ENCODE peak calls at places on chromosomes 11 and 22, in five cellular contexts. F is BJ, I is adrenal gland, R is psoas muscle, W is H7. N is an unnamed sample.
A peak's percentile ranks its signal among the peaks of the same experiment; 100 is the strongest.

GRCh38 chr11:35357893-35358292 is 61.5 kb downstream of the SLC1A2 start:
- DNase-seq in F (no peak), I (no peak), R (no peak), W (no peak), N (no peak)

GRCh38 chr11:32109138-32109537 is 18.3 kb downstream of the RCN1 start:
- DNase-seq in F (no peak), I (no peak), R (no peak), W (no peak), N (peak; percentile 72)

GRCh38 chr11:12201016-12201985 is 90.9 kb downstream of the MICAL2 start:
- DNase-seq in F (peak; percentile 93), I (peak; percentile 32), R (no peak), W (no peak), N (no peak)

GRCh38 chr11:108498046-108498815 is at the start of gene POGLUT3:
- DNase-seq in F (no peak), I (peak; percentile 40), R (peak; percentile 61), W (peak; percentile 90), N (no peak)

GRCh38 chr11:111540114-111540920 is at the start of gene LAYN:
- DNase-seq in F (no peak), I (no peak), R (peak; percentile 56), W (peak; percentile 86), N (no peak)

GRCh38 chr11:78220218-78221157 is 31.8 kb downstream of the USP35 start:
- DNase-seq in F (no peak), I (no peak), R (no peak), W (no peak), N (peak; percentile 57)

GRCh38 chr22:37533995-37534394 is 14.8 kb upstream of the CARD10 start:
- DNase-seq in F (no peak), I (no peak), R (no peak), W (no peak), N (no peak)

GRCh38 chr11:117328414-117329010 is 858 bp downstream of the CEP164 start:
- DNase-seq in F (peak; percentile 18), I (peak; percentile 53), R (no peak), W (no peak), N (no peak)

GRCh38 chr11:67507242-67507890 is 596 bp downstream of the CDK2AP2 start:
- DNase-seq in F (no peak), I (peak; percentile 81), R (no peak), W (peak; percentile 87), N (no peak)

GRCh38 chr11:6828103-6828502 is 17.4 kb upstream of the OR10A5 start:
- DNase-seq in F (no peak), I (no peak), R (no peak), W (no peak), N (no peak)

GRCh38 chr22:44685384-44686056 is 16.5 kb upstream of the PRR5 start:
- DNase-seq in F (peak; percentile 29), I (peak; percentile 55), R (peak; percentile 36), W (peak; percentile 86), N (no peak)

GRCh38 chr22:44133161-44133560 is 47.6 kb upstream of the PARVG start:
- DNase-seq in F (no peak), I (no peak), R (no peak), W (no peak), N (no peak)

GRCh38 chr11:65427691-65428577 is 5.3 kb downstream of the NEAT1 start:
- DNase-seq in F (no peak), I (peak; percentile 74), R (peak; percentile 33), W (no peak), N (no peak)

GRCh38 chr22:45993143-45993692 is 16.3 kb upstream of the WNT7B start:
- DNase-seq in F (no peak), I (no peak), R (no peak), W (no peak), N (no peak)

GRCh38 chr22:27780161-27780575 is 21.4 kb downstream of the MN1 start:
- DNase-seq in F (no peak), I (no peak), R (no peak), W (peak; percentile 78), N (no peak)

GRCh38 chr11:44315947-44316387 is 6.0 kb upstream of the ALX4 start:
- DNase-seq in F (no peak), I (no peak), R (peak; percentile 41), W (peak; percentile 81), N (no peak)

GRCh38 chr11:61626580-61627380 is 45.9 kb upstream of the SYT7 start:
- DNase-seq in F (no peak), I (no peak), R (no peak), W (peak; percentile 90), N (no peak)

GRCh38 chr22:33325232-33326004 is 267.2 kb upstream of the SYN3 start:
- DNase-seq in F (no peak), I (no peak), R (no peak), W (no peak), N (no peak)

GRCh38 chr11:100574894-100575769 is 112.0 kb upstream of the ARHGAP42 start:
- DNase-seq in F (no peak), I (no peak), R (no peak), W (no peak), N (no peak)

GRCh38 chr11:31606893-31607292 is 97.3 kb downstream of the ELP4 start:
- DNase-seq in F (no peak), I (no peak), R (no peak), W (no peak), N (no peak)

GRCh38 chr22:41341990-41342389 is 39.8 kb upstream of the TEF start:
- DNase-seq in F (no peak), I (no peak), R (no peak), W (no peak), N (no peak)

GRCh38 chr11:9266132-9266736 is 1.1 kb upstream of the DENND5A start:
- DNase-seq in F (no peak), I (no peak), R (no peak), W (no peak), N (no peak)

GRCh38 chr11:13963169-13963948 is 836 bp downstream of the SPON1 start:
- DNase-seq in F (no peak), I (no peak), R (peak; percentile 25), W (peak; percentile 76), N (no peak)

GRCh38 chr11:10349281-10349665 is 44.4 kb downstream of the ADM start:
- DNase-seq in F (no peak), I (no peak), R (no peak), W (no peak), N (no peak)

GRCh38 chr11:82732734-82733443 is 775 bp downstream of the FAM181B start:
- DNase-seq in F (no peak), I (no peak), R (no peak), W (peak; percentile 76), N (no peak)

GRCh38 chr11:103465555-103466140 is 356.4 kb downstream of the DYNC2H1 start:
- DNase-seq in F (no peak), I (no peak), R (no peak), W (no peak), N (no peak)

GRCh38 chr11:58004664-58005063 is 19.0 kb upstream of the OR9Q1 start:
- DNase-seq in F (no peak), I (no peak), R (no peak), W (no peak), N (peak; percentile 50)

GRCh38 chr11:129451524-129451923 is 75.9 kb downstream of the BARX2 start:
- DNase-seq in F (no peak), I (no peak), R (no peak), W (no peak), N (peak; percentile 90)
- H3K27me3 ChIP-seq in F (no peaks in the 10 kb centered on the region), I (no peaks in the 10 kb centered on the region), R (no peaks in the 10 kb centered on the region), W (no peaks in the 10 kb centered on the region), N (no peaks in the 10 kb centered on the region)

GRCh38 chr11:120226714-120227113 is 13.2 kb upstream of the POU2F3 start:
- DNase-seq in F (no peak), I (no peak), R (no peak), W (no peak), N (no peak)
- H3K4me3 ChIP-seq in F (no peak overlapping the region), I (no peak overlapping the region), R (no peak overlapping the region), W (no peak overlapping the region), N (no peak overlapping the region)

GRCh38 chr11:120512727-120513435 is 1.3 kb downstream of the GRIK4 start:
- DNase-seq in F (no peak), I (peak; percentile 16), R (no peak), W (peak; percentile 80), N (no peak)
- H3K27me3 ChIP-seq in F (peaks cover 5% of the 10 kb centered on the region), I (no peaks in the 10 kb centered on the region), R (no peaks in the 10 kb centered on the region), W (peaks cover 10% of the 10 kb centered on the region), N (peaks cover 71% of the 10 kb centered on the region)

DNA sequence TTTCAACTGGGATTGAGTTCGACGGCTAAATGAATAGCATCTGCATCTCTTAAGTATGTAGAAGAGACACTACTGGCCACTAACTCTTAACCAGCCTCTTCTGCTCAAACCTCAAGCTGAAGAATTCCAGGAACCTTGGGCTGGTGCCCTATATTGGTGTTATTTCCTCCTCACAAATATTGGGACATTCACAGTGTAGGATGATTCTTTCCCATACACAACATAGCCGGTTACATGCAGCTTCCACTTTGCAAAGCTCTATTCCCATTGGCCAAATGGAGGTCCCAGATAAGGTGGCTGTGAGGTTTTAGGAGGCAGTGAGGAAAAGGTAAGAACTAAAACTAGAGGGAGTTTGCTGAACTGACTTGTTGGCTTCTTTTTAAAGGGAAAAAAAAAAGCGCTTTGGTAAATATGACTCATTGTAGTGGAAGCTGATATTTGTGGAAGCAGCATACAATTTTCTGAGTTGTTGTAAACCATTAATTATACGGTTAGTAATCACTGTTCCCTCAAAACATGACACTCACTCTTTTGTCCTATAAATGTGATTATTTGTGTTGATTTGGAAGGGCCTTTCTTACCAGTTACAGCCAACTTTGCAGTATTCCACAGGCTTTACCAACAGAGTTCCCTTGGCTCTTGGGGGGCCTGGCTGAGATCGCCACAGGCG is 17.6 kb downstream of the C22orf31 start:
- DNase-seq in F (no peak), I (no peak), R (no peak), W (no peak), N (no peak)
- H3K4me3 ChIP-seq in F (no peak overlapping the region), I (no peak overlapping the region), R (no peak overlapping the region), W (no peak overlapping the region), N (no peak overlapping the region)

GRCh38 chr11:33965032-33965431 is 73.2 kb upstream of the LMO2 start:
- DNase-seq in F (no peak), I (no peak), R (no peak), W (no peak), N (no peak)
- H3K27me3 ChIP-seq in F (peaks cover 5% of the 10 kb centered on the region), I (no peaks in the 10 kb centered on the region), R (no peaks in the 10 kb centered on the region), W (no peaks in the 10 kb centered on the region), N (no peaks in the 10 kb centered on the region)

DNA sequence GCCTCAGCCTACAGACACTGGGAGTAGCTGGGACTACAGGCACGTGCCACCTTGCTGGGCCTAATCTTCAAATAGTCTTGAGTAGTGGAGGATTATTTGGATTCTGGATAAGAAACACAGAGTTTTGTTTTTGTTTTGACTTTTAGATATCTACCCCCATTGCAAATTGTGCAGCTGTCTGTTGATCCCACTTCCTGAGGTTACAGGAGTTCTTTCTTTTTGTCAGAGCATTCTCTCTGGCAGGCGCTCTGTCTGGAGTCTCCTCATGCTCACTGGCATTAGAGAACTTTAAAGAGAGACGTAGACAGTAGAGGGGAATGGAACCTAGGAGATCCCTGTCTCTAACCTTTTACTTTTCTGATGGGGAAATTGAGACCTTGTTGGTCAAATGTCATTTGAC is 7.8 kb upstream of the ADAMTS8 start:
- DNase-seq in F (no peak), I (no peak), R (no peak), W (no peak), N (no peak)
- H3K4me3 ChIP-seq in F (no peak overlapping the region), I (no peak overlapping the region), R (no peak overlapping the region), W (no peak overlapping the region), N (no peak overlapping the region)

N was measured in esophagus muscularis mucosa.